ENCODE peak calls at places on chromosomes 16 and 17, in six cellular contexts. O is breast epithelium, H is pancreas, K is fibroblast of lung, I is cardiac muscle cell, T is GM06990. P is an unnamed sample.

GRCh38 chr17:41002814-41003213 is 3.1 kb upstream of the KRTAP3-2 start:
- DNase-seq in O (no peak), H (no peak), K (peak; percentile 8), I (no peak), T (no peak), P (no peak)

GRCh38 chr16:1911467-1912214 is 6.6 kb downstream of the HS3ST6 start:
- DNase-seq in O (no peak), H (peak; percentile 67), K (no peak), I (no peak), T (no peak), P (no peak)

GRCh38 chr16:56279132-56279531 is 87.8 kb downstream of the GNAO1 start:
- DNase-seq in O (no peak), H (no peak), K (no peak), I (no peak), T (peak; percentile 11), P (no peak)

GRCh38 chr16:55697867-55698266 is 42.1 kb downstream of the SLC6A2 start:
- DNase-seq in O (no peak), H (no peak), K (no peak), I (no peak), T (no peak), P (no peak)

GRCh38 chr16:27441998-27442397 is 40.0 kb downstream of the IL21R start:
- DNase-seq in O (no peak), H (no peak), K (no peak), I (no peak), T (no peak), P (no peak)

GRCh38 chr17:72273301-72274056 is 152.7 kb downstream of the SOX9 start:
- DNase-seq in O (no peak), H (no peak), K (no peak), I (no peak), T (no peak), P (no peak)

GRCh38 chr16:26795184-26795583 is 271.5 kb upstream of the C16orf82 start:
- DNase-seq in O (no peak), H (no peak), K (no peak), I (no peak), T (no peak), P (no peak)

GRCh38 chr17:55286681-55287589 is 22.2 kb downstream of the HLF start:
- DNase-seq in O (no peak), H (no peak), K (peak; percentile 67), I (peak; percentile 58), T (no peak), P (no peak)

GRCh38 chr17:27282054-27282501 is 11.8 kb upstream of the WSB1 start:
- DNase-seq in O (no peak), H (no peak), K (peak; percentile 82), I (peak; percentile 97), T (peak; percentile 44), P (no peak)

GRCh38 chr17:36934759-36935630 is 2.3 kb upstream of the LHX1 start:
- DNase-seq in O (no peak), H (peak; percentile 80), K (no peak), I (peak; percentile 19), T (no peak), P (peak; percentile 60)

GRCh38 chr16:972316-973002 is 1.7 kb upstream of the LMF1 start:
- DNase-seq in O (peak; percentile 81), H (peak; percentile 90), K (no peak), I (no peak), T (no peak), P (no peak)

GRCh38 chr17:60039096-60039495 is 39.6 kb downstream of the HEATR6 start:
- DNase-seq in O (no peak), H (no peak), K (peak; percentile 29), I (no peak), T (no peak), P (no peak)

GRCh38 chr16:29973384-29974246 is at the start of gene TAOK2:
- DNase-seq in O (peak; percentile 98), H (peak; percentile 100), K (peak; percentile 99), I (peak; percentile 100), T (peak; percentile 100), P (peak; percentile 99)

GRCh38 chr17:39661744-39662541 is 3.2 kb upstream of the TCAP start:
- DNase-seq in O (no peak), H (no peak), K (no peak), I (no peak), T (no peak), P (peak; percentile 56)

GRCh38 chr17:43342601-43342905 is 56.2 kb upstream of the ARL4D start:
- DNase-seq in O (no peak), H (no peak), K (peak; percentile 25), I (peak; percentile 59), T (no peak), P (no peak)

GRCh38 chr17:80260791-80261158 is at the start of gene RNF213:
- DNase-seq in O (no peak), H (peak; percentile 85), K (peak; percentile 19), I (peak; percentile 37), T (peak; percentile 72), P (peak; percentile 85)

GRCh38 chr17:35048685-35049379 is 14.7 kb downstream of the RFFL start:
- DNase-seq in O (no peak), H (no peak), K (no peak), I (no peak), T (no peak), P (no peak)

GRCh38 chr16:11160676-11161115 is 95.3 kb downstream of the SOCS1 start:
- DNase-seq in O (no peak), H (no peak), K (peak; percentile 17), I (no peak), T (no peak), P (no peak)

GRCh38 chr17:72697602-72698146 is 394.8 kb downstream of the SLC39A11 start:
- DNase-seq in O (no peak), H (no peak), K (no peak), I (no peak), T (no peak), P (no peak)

GRCh38 chr17:27247071-27247957 is 46.6 kb upstream of the WSB1 start:
- DNase-seq in O (peak; percentile 91), H (no peak), K (peak; percentile 71), I (peak; percentile 96), T (no peak), P (peak; percentile 69)

GRCh38 chr16:35691057-35691456 is 2231.6 kb downstream of the TP53TG3F start:
- DNase-seq in O (no peak), H (no peak), K (no peak), I (no peak), T (no peak), P (no peak)

GRCh38 chr17:56707312-56708219 is 114.1 kb downstream of the NOG start:
- DNase-seq in O (no peak), H (no peak), K (peak; percentile 67), I (peak; percentile 17), T (no peak), P (no peak)

GRCh38 chr16:19232988-19233387 is 52.5 kb upstream of the CLEC19A start:
- DNase-seq in O (no peak), H (no peak), K (no peak), I (no peak), T (no peak), P (no peak)

GRCh38 chr17:76573096-76573495 is 12.6 kb downstream of the ST6GALNAC2 start:
- DNase-seq in O (no peak), H (no peak), K (no peak), I (no peak), T (no peak), P (no peak)

GRCh38 chr17:66755101-66755943 is 79.6 kb upstream of the CACNG5 start:
- DNase-seq in O (no peak), H (no peak), K (no peak), I (no peak), T (no peak), P (no peak)

GRCh38 chr17:77354721-77355455 is 214.1 kb downstream of the SEC14L1 start:
- DNase-seq in O (no peak), H (peak; percentile 74), K (peak; percentile 94), I (peak; percentile 88), T (no peak), P (peak; percentile 93)

GRCh38 chr16:10598157-10598556 is 17.8 kb upstream of the EMP2 start:
- DNase-seq in O (no peak), H (no peak), K (no peak), I (no peak), T (no peak), P (peak; percentile 88)

GRCh38 chr16:74735162-74735452 is 34.4 kb upstream of the MLKL start:
- DNase-seq in O (no peak), H (peak; percentile 41), K (no peak), I (no peak), T (no peak), P (no peak)

GRCh38 chr17:41464682-41465081 is 2.5 kb downstream of the KRT32 start:
- DNase-seq in O (peak; percentile 88), H (no peak), K (peak; percentile 96), I (peak; percentile 88), T (no peak), P (peak; percentile 41)

GRCh38 chr17:82126479-82127314 is 28.7 kb upstream of the FASN start:
- DNase-seq in O (no peak), H (peak; percentile 51), K (no peak), I (no peak), T (no peak), P (peak; percentile 36)

GRCh38 chr16:70800306-70800705 is 652 bp downstream of the VAC14 start:
- DNase-seq in O (no peak), H (no peak), K (no peak), I (no peak), T (no peak), P (no peak)

GRCh38 chr16:72530434-72530833 is 358.5 kb upstream of the PMFBP1 start:
- DNase-seq in O (no peak), H (no peak), K (peak; percentile 74), I (peak; percentile 90), T (no peak), P (no peak)

GRCh38 chr17:40122466-40122943 is 734 bp downstream of the MSL1 start:
- DNase-seq in O (no peak), H (peak; percentile 89), K (peak; percentile 39), I (peak; percentile 58), T (peak; percentile 72), P (peak; percentile 56)

GRCh38 chr16:53112015-53112414 is 57.2 kb downstream of the CHD9 start:
- DNase-seq in O (no peak), H (no peak), K (peak; percentile 17), I (peak; percentile 26), T (no peak), P (no peak)

GRCh38 chr16:85998868-85999729 is 100.1 kb downstream of the IRF8 start:
- DNase-seq in O (no peak), H (no peak), K (no peak), I (no peak), T (no peak), P (no peak)

GRCh38 chr17:5467416-5467815 is 1.4 kb downstream of the DHX33 start:
- DNase-seq in O (no peak), H (no peak), K (peak; percentile 1), I (peak; percentile 12), T (no peak), P (no peak)
- H3K4me3 ChIP-seq in O (peak overlapping the region; percentile 73), H (peak overlapping the region; percentile 85), K (peak overlapping the region; percentile 96), I (peak overlapping the region; percentile 50), T (peak overlapping the region; percentile 98), P (peak overlapping the region; percentile 92)

GRCh38 chr16:88977845-88978607 is 1.0 kb upstream of the CBFA2T3 start:
- DNase-seq in O (no peak), H (peak; percentile 19), K (no peak), I (no peak), T (no peak), P (no peak)
- H3K4me3 ChIP-seq in O (no peak overlapping the region), H (no peak overlapping the region), K (no peak overlapping the region), I (no peak overlapping the region), T (peak overlapping the region; percentile 85), P (no peak overlapping the region)

GRCh38 chr16:31110106-31111034 is 2.2 kb downstream of the BCKDK start:
- DNase-seq in O (no peak), H (no peak), K (no peak), I (no peak), T (no peak), P (no peak)
- H3K4me3 ChIP-seq in O (no peak overlapping the region), H (peak overlapping the region; percentile 97), K (no peak overlapping the region), I (no peak overlapping the region), T (no peak overlapping the region), P (no peak overlapping the region)

GRCh38 chr17:74822329-74823175 is 37.1 kb downstream of the GRIN2C start:
- DNase-seq in O (no peak), H (peak; percentile 24), K (no peak), I (no peak), T (no peak), P (peak; percentile 64)
- H3K4me3 ChIP-seq in O (no peak overlapping the region), H (no peak overlapping the region), K (no peak overlapping the region), I (no peak overlapping the region), T (no peak overlapping the region), P (no peak overlapping the region)